ENCODE peak calls at places on chromosome 13, in four cellular contexts. One of them, this sample, is unnamed.

GRCh38 chr13:38386421-38386820 is 36.8 kb downstream of the UFM1 start:
- DNase-seq in tibial nerve: no peak
- DNase-seq in CD8-positive, alpha-beta T cell: no peak
- DNase-seq in hepatocyte: no peak
- DNase-seq in this sample: no peak

GRCh38 chr13:97496511-97496910 is 62.5 kb downstream of the RAP2A start:
- DNase-seq in tibial nerve: no peak
- DNase-seq in CD8-positive, alpha-beta T cell: no peak
- DNase-seq in hepatocyte: peak; percentile 19
- DNase-seq in this sample: no peak

GRCh38 chr13:100550433-100550832 is 38.2 kb downstream of the GGACT start:
- DNase-seq in tibial nerve: no peak
- DNase-seq in CD8-positive, alpha-beta T cell: no peak
- DNase-seq in hepatocyte: peak; percentile 49
- DNase-seq in this sample: peak; percentile 28

GRCh38 chr13:39039033-39039432 is 777 bp downstream of the NHLRC3 start:
- DNase-seq in tibial nerve: no peak
- DNase-seq in CD8-positive, alpha-beta T cell: no peak
- DNase-seq in hepatocyte: no peak
- DNase-seq in this sample: no peak

GRCh38 chr13:93775507-93776108 is 549.0 kb downstream of the GPC6 start:
- DNase-seq in tibial nerve: no peak
- DNase-seq in CD8-positive, alpha-beta T cell: no peak
- DNase-seq in hepatocyte: no peak
- DNase-seq in this sample: no peak

GRCh38 chr13:49810825-49811526 is 18.5 kb upstream of the KPNA3 start:
- DNase-seq in tibial nerve: no peak
- DNase-seq in CD8-positive, alpha-beta T cell: no peak
- DNase-seq in hepatocyte: peak; percentile 73
- DNase-seq in this sample: no peak

GRCh38 chr13:100106005-100106404 is 17.1 kb downstream of the PCCA start:
- DNase-seq in tibial nerve: no peak
- DNase-seq in CD8-positive, alpha-beta T cell: no peak
- DNase-seq in hepatocyte: no peak
- DNase-seq in this sample: no peak

GRCh38 chr13:59679239-59679638 is 484.5 kb downstream of the DIAPH3 start:
- DNase-seq in tibial nerve: no peak
- DNase-seq in CD8-positive, alpha-beta T cell: no peak
- DNase-seq in hepatocyte: no peak
- DNase-seq in this sample: no peak

GRCh38 chr13:84609716-84610115 is 727.4 kb upstream of the SLITRK1 start:
- DNase-seq in tibial nerve: no peak
- DNase-seq in CD8-positive, alpha-beta T cell: no peak
- DNase-seq in hepatocyte: peak; percentile 5
- DNase-seq in this sample: no peak

GRCh38 chr13:29887030-29887557 is 36.7 kb upstream of the UBL3 start:
- DNase-seq in tibial nerve: no peak
- DNase-seq in CD8-positive, alpha-beta T cell: no peak
- DNase-seq in hepatocyte: no peak
- DNase-seq in this sample: no peak

GRCh38 chr13:85806553-85807175 is 7.4 kb upstream of the SLITRK6 start:
- DNase-seq in tibial nerve: no peak
- DNase-seq in CD8-positive, alpha-beta T cell: no peak
- DNase-seq in hepatocyte: peak; percentile 77
- DNase-seq in this sample: no peak

GRCh38 chr13:98351636-98352035 is 174.6 kb upstream of the RNF113B start:
- DNase-seq in tibial nerve: no peak
- DNase-seq in CD8-positive, alpha-beta T cell: no peak
- DNase-seq in hepatocyte: no peak
- DNase-seq in this sample: no peak

GRCh38 chr13:76711515-76712182 is 174.6 kb downstream of the KCTD12 start:
- DNase-seq in tibial nerve: peak; percentile 49
- DNase-seq in CD8-positive, alpha-beta T cell: no peak
- DNase-seq in hepatocyte: peak; percentile 61
- DNase-seq in this sample: no peak

GRCh38 chr13:113970810-113971470 is 2.9 kb downstream of the C13orf46 start:
- DNase-seq in tibial nerve: peak; percentile 55
- DNase-seq in CD8-positive, alpha-beta T cell: no peak
- DNase-seq in hepatocyte: no peak
- DNase-seq in this sample: no peak

GRCh38 chr13:25899464-25899863 is 152.4 kb downstream of the SHISA2 start:
- DNase-seq in tibial nerve: no peak
- DNase-seq in CD8-positive, alpha-beta T cell: no peak
- DNase-seq in hepatocyte: no peak
- DNase-seq in this sample: no peak

GRCh38 chr13:40681341-40682051 is 15.1 kb upstream of the FOXO1 start:
- DNase-seq in tibial nerve: no peak
- DNase-seq in CD8-positive, alpha-beta T cell: no peak
- DNase-seq in hepatocyte: no peak
- DNase-seq in this sample: no peak

GRCh38 chr13:97003071-97003470 is 8.8 kb upstream of the OXGR1 start:
- DNase-seq in tibial nerve: no peak
- DNase-seq in CD8-positive, alpha-beta T cell: no peak
- DNase-seq in hepatocyte: no peak
- DNase-seq in this sample: no peak

GRCh38 chr13:40187324-40187795 is 479.1 kb downstream of the FOXO1 start:
- DNase-seq in tibial nerve: no peak
- DNase-seq in CD8-positive, alpha-beta T cell: peak; percentile 76
- DNase-seq in hepatocyte: no peak
- DNase-seq in this sample: no peak

GRCh38 chr13:43426355-43426754 is 360.4 kb downstream of the ENOX1 start:
- DNase-seq in tibial nerve: no peak
- DNase-seq in CD8-positive, alpha-beta T cell: no peak
- DNase-seq in hepatocyte: no peak
- DNase-seq in this sample: no peak

GRCh38 chr13:26423634-26424033 is 133.8 kb upstream of the WASF3 start:
- DNase-seq in tibial nerve: no peak
- DNase-seq in CD8-positive, alpha-beta T cell: no peak
- DNase-seq in hepatocyte: peak; percentile 67
- DNase-seq in this sample: no peak

GRCh38 chr13:107912745-107913144 is 302.6 kb downstream of the LIG4 start:
- DNase-seq in tibial nerve: no peak
- DNase-seq in CD8-positive, alpha-beta T cell: no peak
- DNase-seq in hepatocyte: no peak
- DNase-seq in this sample: no peak

GRCh38 chr13:111911141-111911720 is 155.7 kb upstream of the SOX1 start:
- DNase-seq in tibial nerve: no peak
- DNase-seq in CD8-positive, alpha-beta T cell: peak; percentile 2
- DNase-seq in hepatocyte: peak; percentile 1
- DNase-seq in this sample: no peak

GRCh38 chr13:30615851-30616311 is 1.8 kb upstream of the USPL1 start:
- DNase-seq in tibial nerve: peak; percentile 31
- DNase-seq in CD8-positive, alpha-beta T cell: no peak
- DNase-seq in hepatocyte: peak; percentile 56
- DNase-seq in this sample: no peak

GRCh38 chr13:72457151-72457550 is 270.3 kb downstream of the MZT1 start:
- DNase-seq in tibial nerve: no peak
- DNase-seq in CD8-positive, alpha-beta T cell: no peak
- DNase-seq in hepatocyte: no peak
- DNase-seq in this sample: no peak

GRCh38 chr13:108961542-108962125 is 332.2 kb downstream of the MYO16 start:
- DNase-seq in tibial nerve: no peak
- DNase-seq in CD8-positive, alpha-beta T cell: peak; percentile 16
- DNase-seq in hepatocyte: peak; percentile 79
- DNase-seq in this sample: no peak

GRCh38 chr13:110507678-110508381 is 53.7 kb downstream of the RAB20 start:
- DNase-seq in tibial nerve: no peak
- DNase-seq in CD8-positive, alpha-beta T cell: no peak
- DNase-seq in hepatocyte: peak; percentile 38
- DNase-seq in this sample: no peak

GRCh38 chr13:43444085-43444484 is 342.7 kb downstream of the ENOX1 start:
- DNase-seq in tibial nerve: no peak
- DNase-seq in CD8-positive, alpha-beta T cell: no peak
- DNase-seq in hepatocyte: no peak
- DNase-seq in this sample: no peak

GRCh38 chr13:43289458-43290255 is 266.3 kb downstream of the DNAJC15 start:
- DNase-seq in tibial nerve: no peak
- DNase-seq in CD8-positive, alpha-beta T cell: no peak
- DNase-seq in hepatocyte: no peak
- DNase-seq in this sample: no peak

GRCh38 chr13:46489586-46490023 is 63.4 kb upstream of the LRCH1 start:
- DNase-seq in tibial nerve: peak; percentile 28
- DNase-seq in CD8-positive, alpha-beta T cell: no peak
- DNase-seq in hepatocyte: no peak
- DNase-seq in this sample: no peak

GRCh38 chr13:99087954-99088491 is 110.2 kb upstream of the DOCK9 start:
- DNase-seq in tibial nerve: peak; percentile 10
- DNase-seq in CD8-positive, alpha-beta T cell: peak; percentile 38
- DNase-seq in hepatocyte: peak; percentile 40
- DNase-seq in this sample: no peak

GRCh38 chr13:29888306-29888705 is 37.9 kb upstream of the UBL3 start:
- DNase-seq in tibial nerve: no peak
- DNase-seq in CD8-positive, alpha-beta T cell: no peak
- DNase-seq in hepatocyte: no peak
- DNase-seq in this sample: no peak

GRCh38 chr13:112826565-112826964 is 136.7 kb downstream of the ATP11A start:
- DNase-seq in tibial nerve: no peak
- DNase-seq in CD8-positive, alpha-beta T cell: no peak
- DNase-seq in hepatocyte: no peak
- DNase-seq in this sample: no peak

GRCh38 chr13:43363156-43363918 is 340.0 kb downstream of the DNAJC15 start:
- DNase-seq in tibial nerve: no peak
- DNase-seq in CD8-positive, alpha-beta T cell: no peak
- DNase-seq in hepatocyte: no peak
- DNase-seq in this sample: no peak

GRCh38 chr13:59269476-59269875 is 894.3 kb downstream of the DIAPH3 start:
- DNase-seq in tibial nerve: no peak
- DNase-seq in CD8-positive, alpha-beta T cell: no peak
- DNase-seq in hepatocyte: no peak
- DNase-seq in this sample: no peak

GRCh38 chr13:40697711-40698110 is 31.3 kb upstream of the FOXO1 start:
- DNase-seq in tibial nerve: no peak
- DNase-seq in CD8-positive, alpha-beta T cell: no peak
- DNase-seq in hepatocyte: no peak
- DNase-seq in this sample: no peak

GRCh38 chr13:114119196-114119595 is 13.2 kb downstream of the RASA3 start:
- DNase-seq in tibial nerve: no peak
- DNase-seq in CD8-positive, alpha-beta T cell: no peak
- DNase-seq in hepatocyte: peak; percentile 80
- DNase-seq in this sample: no peak

GRCh38 chr13:34698953-34699352 is 243.1 kb upstream of the NBEA start:
- DNase-seq in tibial nerve: no peak
- DNase-seq in CD8-positive, alpha-beta T cell: no peak
- DNase-seq in hepatocyte: no peak
- DNase-seq in this sample: no peak

GRCh38 chr13:34696296-34696695 is 245.8 kb upstream of the NBEA start:
- DNase-seq in tibial nerve: no peak
- DNase-seq in CD8-positive, alpha-beta T cell: no peak
- DNase-seq in hepatocyte: no peak
- DNase-seq in this sample: no peak

GRCh38 chr13:34700155-34700554 is 241.9 kb upstream of the NBEA start:
- DNase-seq in tibial nerve: no peak
- DNase-seq in CD8-positive, alpha-beta T cell: no peak
- DNase-seq in hepatocyte: no peak
- DNase-seq in this sample: no peak

GRCh38 chr13:34695063-34695462 is 247.0 kb upstream of the NBEA start:
- DNase-seq in tibial nerve: no peak
- DNase-seq in CD8-positive, alpha-beta T cell: no peak
- DNase-seq in hepatocyte: no peak
- DNase-seq in this sample: no peak

DNA sequence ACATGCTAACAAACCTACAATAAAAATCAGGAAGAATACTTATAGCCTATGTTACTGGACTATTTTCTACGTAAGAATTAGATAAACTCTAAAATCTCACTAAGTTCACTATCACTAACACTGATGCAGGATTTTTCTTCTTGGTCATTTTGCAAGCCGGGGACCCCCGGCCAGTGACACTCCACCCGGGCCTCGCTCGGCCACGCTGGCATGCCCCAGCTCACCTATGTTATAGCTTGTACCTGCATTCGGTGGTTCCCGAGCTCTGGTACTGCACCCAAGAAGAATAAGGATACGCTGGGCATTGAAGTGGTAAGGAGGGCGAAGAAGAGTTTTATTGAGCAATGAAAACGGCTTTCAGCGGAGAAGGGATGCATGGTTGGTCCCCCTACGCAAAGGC is 245.3 kb upstream of the NBEA start:
- DNase-seq in tibial nerve: no peak
- DNase-seq in CD8-positive, alpha-beta T cell: no peak
- DNase-seq in hepatocyte: no peak
- DNase-seq in this sample: no peak
- TF ChIP-seq CTCF in tibial nerve: no peak
- TF ChIP-seq CTCF in CD8-positive, alpha-beta T cell: no peak
- TF ChIP-seq CTCF in hepatocyte: no peak
- TF ChIP-seq CTCF in this sample: no peak

GRCh38 chr13:52344108-52344507 is 61.9 kb downstream of the THSD1 start:
- DNase-seq in tibial nerve: no peak
- DNase-seq in CD8-positive, alpha-beta T cell: no peak
- DNase-seq in hepatocyte: no peak
- DNase-seq in this sample: no peak
- TF ChIP-seq CTCF in tibial nerve: no peak
- TF ChIP-seq CTCF in CD8-positive, alpha-beta T cell: no peak
- TF ChIP-seq CTCF in hepatocyte: no peak
- TF ChIP-seq CTCF in this sample: no peak

GRCh38 chr13:91805605-91806004 is 407.2 kb downstream of the GPC5 start:
- DNase-seq in tibial nerve: no peak
- DNase-seq in CD8-positive, alpha-beta T cell: no peak
- DNase-seq in hepatocyte: no peak
- DNase-seq in this sample: no peak
- TF ChIP-seq CTCF in tibial nerve: no peak
- TF ChIP-seq CTCF in CD8-positive, alpha-beta T cell: no peak
- TF ChIP-seq CTCF in hepatocyte: peak; percentile 47
- TF ChIP-seq CTCF in this sample: peak; percentile 44

GRCh38 chr13:44834404-44834803 is 154.9 kb downstream of the NUFIP1 start:
- DNase-seq in tibial nerve: no peak
- DNase-seq in CD8-positive, alpha-beta T cell: no peak
- DNase-seq in hepatocyte: no peak
- DNase-seq in this sample: no peak
- TF ChIP-seq CTCF in tibial nerve: no peak
- TF ChIP-seq CTCF in CD8-positive, alpha-beta T cell: no peak
- TF ChIP-seq CTCF in hepatocyte: no peak
- TF ChIP-seq CTCF in this sample: no peak